ENCODE peak calls at places on chromosomes 12 and 14, in five cellular contexts. U is hepatocyte, Z is GM23338, R is neural progenitor cell, F is PC-3. O is an unnamed sample. For H3K27me3 and H3K4me1, the result is how much of the 10 kb centered on the place peaks cover.

GRCh38 chr12:68317047-68317667 is 15.0 kb downstream of the MDM1 start:
- DNase-seq in U (peak), Z (peak), R (peak), F (peak), O (peak)

GRCh38 chr12:12534134-12534866 is 28.4 kb downstream of the DUSP16 start:
- DNase-seq in U (peak), Z (peak), R (peak), F (no peak), O (no peak)

GRCh38 chr14:104894331-104895206 is 29.5 kb downstream of the CEP170B start:
- DNase-seq in U (peak), Z (no peak), R (no peak), F (no peak), O (no peak)

GRCh38 chr12:57389033-57389432 is 41.8 kb downstream of the R3HDM2 start:
- DNase-seq in U (peak), Z (no peak), R (no peak), F (peak), O (peak)

GRCh38 chr12:126747530-126748149 is 1519.3 kb upstream of the TMEM132C start:
- DNase-seq in U (peak), Z (peak), R (peak), F (peak), O (peak)

GRCh38 chr12:13234045-13234641 is 37.6 kb downstream of the EMP1 start:
- DNase-seq in U (peak), Z (peak), R (peak), F (peak), O (peak)

GRCh38 chr12:121800694-121801600 is 2.9 kb upstream of the SETD1B start:
- DNase-seq in U (peak), Z (peak), R (peak), F (peak), O (peak)

GRCh38 chr12:1797991-1798733 is 22.2 kb upstream of the LRTM2 start:
- DNase-seq in U (no peak), Z (no peak), R (no peak), F (no peak), O (no peak)

GRCh38 chr14:93903342-93904184 is 23.6 kb upstream of the FAM181A start:
- DNase-seq in U (peak), Z (peak), R (peak), F (peak), O (peak)

GRCh38 chr12:21662122-21662792 is 4.6 kb upstream of the LDHB start:
- DNase-seq in U (no peak), Z (no peak), R (no peak), F (no peak), O (no peak)

GRCh38 chr14:96206461-96206860 is 1.8 kb downstream of the BDKRB2 start:
- DNase-seq in U (no peak), Z (no peak), R (no peak), F (peak), O (no peak)

GRCh38 chr14:102500190-102500661 is 9.3 kb downstream of the ANKRD9 start:
- DNase-seq in U (peak), Z (no peak), R (no peak), F (no peak), O (peak)

GRCh38 chr12:92899388-92900001 is 29.6 kb downstream of the EEA1 start:
- DNase-seq in U (peak), Z (peak), R (peak), F (peak), O (peak)

GRCh38 chr14:57714487-57714899 is 151.4 kb downstream of the SLC35F4 start:
- DNase-seq in U (no peak), Z (peak), R (peak), F (no peak), O (no peak)

GRCh38 chr12:74317078-74317581 is 220.5 kb upstream of the ATXN7L3B start:
- DNase-seq in U (peak), Z (peak), R (peak), F (peak), O (no peak)

GRCh38 chr12:86230516-86231146 is 25.6 kb downstream of the MGAT4C start:
- DNase-seq in U (no peak), Z (no peak), R (no peak), F (peak), O (no peak)

GRCh38 chr12:118259079-118259478 is 113.6 kb downstream of the TAOK3 start:
- DNase-seq in U (peak), Z (no peak), R (no peak), F (no peak), O (no peak)

GRCh38 chr14:105411985-105412767 is 7.5 kb upstream of the MTA1 start:
- DNase-seq in U (no peak), Z (no peak), R (no peak), F (no peak), O (no peak)

GRCh38 chr14:104505085-104506074 is 74.2 kb upstream of the C14orf180 start:
- DNase-seq in U (no peak), Z (no peak), R (no peak), F (no peak), O (no peak)

GRCh38 chr14:105745433-105746123 is 219.2 kb downstream of the TMEM121 start:
- DNase-seq in U (no peak), Z (no peak), R (no peak), F (no peak), O (no peak)

GRCh38 chr12:121461048-121461447 is 61.1 kb downstream of the RNF34 start:
- DNase-seq in U (no peak), Z (no peak), R (no peak), F (no peak), O (no peak)

DNA sequence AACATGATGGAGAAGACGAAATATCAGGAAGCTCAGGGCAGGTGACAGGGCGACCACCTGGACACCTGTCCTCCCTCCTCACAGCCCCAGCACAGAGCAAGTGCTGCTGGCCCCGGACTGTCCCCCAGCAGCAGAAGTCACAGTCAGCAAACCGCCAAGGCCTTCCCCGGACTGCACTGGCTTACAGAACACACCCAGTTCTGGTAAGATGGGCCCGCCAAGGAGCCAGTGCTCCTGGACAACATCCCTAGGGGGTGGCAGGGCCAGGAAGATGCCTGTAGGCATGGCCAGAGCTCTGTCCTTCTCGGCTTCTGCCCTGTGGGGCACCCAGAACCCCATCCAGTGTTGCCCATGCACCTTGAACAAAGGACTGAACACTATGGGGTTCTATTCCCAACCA is 77.9 kb downstream of the BCL11B start:
- DNase-seq in U (no peak), Z (no peak), R (no peak), F (no peak), O (no peak)
- H3K27me3 ChIP-seq in U (under half), Z (under half), R (under half), F (half or more), O (under half)

GRCh38 chr12:10618338-10618987 is 5.1 kb upstream of the MAGOHB start:
- DNase-seq in U (no peak), Z (no peak), R (no peak), F (peak), O (peak)
- TF ChIP-seq EZH2phosphoT487 in U (no peak), Z (no peak), R (no peak), F (no peak), O (no peak)

DNA sequence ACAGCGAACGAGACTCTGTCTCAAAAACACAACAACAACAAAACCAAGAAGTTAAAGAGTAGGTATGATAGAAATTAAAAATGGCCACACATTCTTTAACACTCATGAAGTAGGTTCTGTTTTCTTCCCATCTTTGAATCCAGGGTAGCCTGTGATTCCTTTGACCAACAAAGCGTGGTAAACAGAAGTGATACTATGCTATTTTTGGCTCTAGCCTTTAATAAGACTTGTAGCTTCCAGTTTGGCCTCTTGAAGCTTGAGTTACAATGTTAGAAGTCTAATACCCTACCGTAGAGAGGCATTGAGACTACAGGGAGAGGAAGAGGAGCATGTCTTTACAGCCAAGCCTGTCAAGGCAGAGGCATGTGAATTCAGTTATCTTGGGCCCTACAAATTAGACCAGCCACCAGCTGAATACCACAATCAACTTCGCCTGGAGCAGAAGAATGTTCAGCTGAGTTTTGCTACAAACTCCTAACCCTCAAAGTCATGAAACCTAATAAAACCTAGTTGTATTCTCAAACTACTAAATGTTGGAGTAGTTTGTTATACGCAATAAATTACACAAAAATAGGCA is 4.9 kb upstream of the NEMF start:
- DNase-seq in U (no peak), Z (no peak), R (no peak), F (no peak), O (no peak)
- H3K4me1 ChIP-seq in U (under half), Z (under half), R (under half), F (under half), O (under half)

GRCh38 chr12:116881325-116881866 is at the start of gene HRK:
- DNase-seq in U (no peak), Z (peak), R (no peak), F (no peak), O (no peak)

GRCh38 chr12:116880817-116881324 is 370 bp downstream of the HRK start:
- DNase-seq in U (peak), Z (peak), R (peak), F (peak), O (peak)

GRCh38 chr12:116880213-116880816 is 926 bp downstream of the HRK start:
- DNase-seq in U (no peak), Z (peak), R (peak), F (no peak), O (peak)

GRCh38 chr12:116878567-116879508 is 2.4 kb downstream of the HRK start:
- DNase-seq in U (no peak), Z (peak), R (peak), F (peak), O (peak)

DNA sequence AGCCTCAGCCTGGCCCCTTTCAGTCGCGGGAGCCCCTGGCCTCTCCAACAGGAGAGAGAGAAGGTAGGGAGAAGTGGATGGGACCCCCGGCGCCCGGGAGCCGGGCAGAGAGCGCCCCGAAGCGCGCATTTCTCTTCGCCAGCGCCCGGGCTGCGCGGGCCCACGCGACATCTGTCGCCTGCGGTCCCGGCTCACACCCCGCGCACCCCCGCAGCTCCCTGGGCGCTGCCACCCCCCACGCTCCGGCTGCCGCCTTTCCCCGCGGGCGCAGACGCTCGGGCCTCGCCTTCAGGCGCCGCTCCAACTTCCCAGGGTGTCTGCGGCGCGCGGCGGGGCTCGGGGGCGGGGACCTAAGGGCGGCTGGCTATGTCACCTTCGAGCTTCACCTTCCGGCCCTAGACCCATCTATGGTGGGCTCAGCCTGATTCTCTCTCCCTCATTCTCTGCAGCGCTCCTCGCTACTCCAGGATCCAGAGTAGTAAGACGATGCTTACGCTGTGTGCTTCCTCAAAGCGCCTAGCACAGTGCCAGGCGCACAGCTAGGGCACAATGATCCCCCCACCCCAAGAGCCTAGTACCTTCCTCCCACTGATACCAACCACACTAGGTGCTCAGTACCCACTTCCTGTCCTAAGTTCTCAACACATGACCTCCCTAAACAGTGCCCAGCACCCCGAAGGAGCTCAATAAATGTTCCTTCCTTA is 1.6 kb downstream of the HRK start:
- DNase-seq in U (no peak), Z (peak), R (peak), F (no peak), O (peak)
- H3K27me3 ChIP-seq in U (half or more), Z (half or more), R (half or more), F (under half), O (half or more)

DNA sequence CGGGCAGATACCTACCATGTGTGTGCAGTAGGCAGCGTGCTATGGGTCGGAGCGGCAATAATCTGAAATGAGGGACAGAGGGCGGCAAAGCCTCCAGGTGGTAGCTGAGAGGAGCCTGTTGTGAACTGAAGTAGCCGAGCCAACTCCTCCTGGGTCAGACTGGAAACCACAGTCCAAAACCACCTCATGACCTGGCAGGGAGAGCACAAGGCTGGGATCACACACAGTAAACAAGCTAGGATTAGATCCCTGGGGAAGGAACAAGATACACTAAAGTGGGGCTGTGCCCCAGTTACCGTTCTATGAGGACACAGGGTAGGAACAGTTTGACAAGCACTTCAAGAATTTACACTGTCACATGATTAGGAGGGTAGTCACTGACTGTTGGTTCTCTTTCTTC is 49.0 kb downstream of the AREL1 start:
- DNase-seq in U (no peak), Z (no peak), R (no peak), F (no peak), O (peak)
- TF ChIP-seq EZH2phosphoT487 in U (no peak), Z (no peak), R (no peak), F (no peak), O (no peak)

DNA sequence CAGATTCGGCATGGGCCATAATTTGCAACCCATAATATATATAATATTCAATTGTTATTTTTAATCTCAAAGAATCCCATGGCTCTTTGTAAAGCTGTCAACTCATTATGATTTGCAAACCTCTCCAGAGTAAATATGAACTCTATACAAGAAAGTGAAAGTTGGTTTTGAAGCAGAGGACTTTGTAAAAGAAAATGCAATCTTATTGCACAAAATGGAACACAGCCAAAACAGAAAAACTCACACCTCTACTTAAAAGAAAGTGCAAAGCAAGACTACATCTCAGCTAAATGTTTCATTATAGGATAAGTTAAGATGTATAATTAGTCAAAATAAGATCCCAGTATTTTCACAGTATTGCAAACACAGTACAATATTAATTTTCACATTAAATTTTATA is 111.2 kb upstream of the FLRT2 start:
- DNase-seq in U (no peak), Z (no peak), R (no peak), F (no peak), O (no peak)
- H3K4me1 ChIP-seq in U (under half), Z (under half), R (under half), F (under half), O (under half)

GRCh38 chr12:41188841-41189394 is 798 bp downstream of the PDZRN4 start:
- DNase-seq in U (no peak), Z (peak), R (no peak), F (no peak), O (no peak)
- H3K27me3 ChIP-seq in U (under half), Z (half or more), R (half or more), F (under half), O (under half)

DNA sequence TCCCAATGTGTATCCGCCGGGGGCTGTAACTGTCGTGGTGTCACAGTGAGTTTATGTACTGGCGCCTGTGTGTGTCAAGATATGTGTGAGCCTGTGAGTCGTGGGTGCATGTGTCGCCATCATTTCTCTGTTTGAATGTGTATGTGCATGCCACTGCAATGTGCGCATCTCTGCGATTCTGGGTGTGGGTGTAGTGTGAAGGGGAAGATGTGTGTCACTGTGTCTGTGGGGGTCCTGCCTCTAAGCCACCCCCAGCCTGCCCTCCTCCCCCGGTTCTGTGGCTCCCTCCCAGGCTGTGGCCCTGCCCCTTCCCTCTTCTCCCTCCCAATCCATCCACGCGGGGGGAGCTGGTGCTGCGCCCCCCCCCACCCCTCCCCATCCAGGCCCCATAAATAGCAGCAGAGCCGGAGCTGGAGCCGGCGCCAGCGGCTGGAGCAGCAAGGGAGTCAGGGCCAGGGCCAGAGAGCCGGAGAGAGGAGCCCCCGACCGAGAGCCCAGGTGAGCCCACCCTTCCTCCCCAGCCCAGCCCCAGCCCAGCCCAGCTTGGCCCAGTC is at the start of gene CPNE6:
- DNase-seq in U (no peak), Z (no peak), R (no peak), F (no peak), O (no peak)
- TF ChIP-seq EZH2phosphoT487 in U (no peak), Z (no peak), R (no peak), F (no peak), O (no peak)

GRCh38 chr12:62915130-62915529 is 19.8 kb downstream of the PPM1H start:
- DNase-seq in U (no peak), Z (no peak), R (no peak), F (no peak), O (no peak)

GRCh38 chr12:62919827-62920226 is 15.1 kb downstream of the PPM1H start:
- DNase-seq in U (no peak), Z (no peak), R (no peak), F (peak), O (peak)

GRCh38 chr12:62917066-62917465 is 17.9 kb downstream of the PPM1H start:
- DNase-seq in U (no peak), Z (no peak), R (no peak), F (no peak), O (no peak)

GRCh38 chr12:62914443-62914909 is 20.5 kb downstream of the PPM1H start:
- DNase-seq in U (no peak), Z (no peak), R (no peak), F (no peak), O (no peak)

GRCh38 chr12:62917939-62918338 is 17.0 kb downstream of the PPM1H start:
- DNase-seq in U (no peak), Z (no peak), R (no peak), F (no peak), O (no peak)
- H3K4me1 ChIP-seq in U (under half), Z (half or more), R (under half), F (under half), O (under half)

DNA sequence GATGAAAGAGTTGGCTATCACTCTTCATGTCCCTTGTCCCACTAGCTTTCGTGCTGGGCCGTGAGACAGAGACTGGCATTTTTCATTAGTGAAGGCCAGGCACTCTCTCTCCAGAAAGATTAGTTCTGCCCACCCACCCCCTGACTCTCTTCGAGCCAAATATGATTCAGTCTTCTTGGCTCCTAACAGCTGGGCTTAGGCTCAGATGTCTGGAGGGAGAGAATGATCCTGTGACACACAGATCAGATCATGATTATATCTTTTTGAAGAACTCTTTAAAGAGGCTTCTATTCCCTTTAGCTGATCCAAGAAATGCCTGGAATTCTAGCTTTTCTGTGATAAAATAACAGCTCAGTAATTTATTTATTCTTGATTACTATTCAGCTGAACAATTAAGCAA is 5.2 kb upstream of the GNG2 start:
- DNase-seq in U (no peak), Z (no peak), R (no peak), F (no peak), O (peak)
- H3K27me3 ChIP-seq in U (under half), Z (under half), R (under half), F (under half), O (under half)